ENCODE peak calls at places on chromosomes 5 and 9, in eight cellular contexts. C, Z, K, G, Y, A, E and M are unnamed samples. For H3K4me1, the result is how much of the 10 kb centered on the place peaks cover.

GRCh38 chr9:128702949-128703615 is 779 bp downstream of the PKN3 start:
- DNase-seq in Z (no peak), A (no peak), E (no peak), C (peak), G (peak), Y (no peak), K (no peak), M (peak)

GRCh38 chr5:67089200-67089725 is 107.3 kb downstream of the CD180 start:
- DNase-seq in K (no peak), G (peak), Y (no peak), E (peak), A (no peak), C (no peak), Z (no peak), M (peak)

GRCh38 chr9:72937545-72937944 is 15.3 kb downstream of the ALDH1A1 start:
- DNase-seq in K (no peak), E (no peak), C (no peak), A (no peak), Y (no peak), G (no peak), Z (no peak), M (no peak)

GRCh38 chr9:79977510-79978197 is 405.9 kb downstream of the TLE4 start:
- DNase-seq in Y (no peak), E (no peak), C (no peak), G (no peak), Z (no peak), A (no peak), K (no peak), M (no peak)

GRCh38 chr5:527646-528591 is 3.7 kb upstream of the SLC9A3 start:
- DNase-seq in Z (no peak), Y (no peak), A (no peak), C (peak), G (peak), K (peak), E (no peak), M (no peak)

GRCh38 chr9:100478192-100478591 is 5.2 kb downstream of the TMEFF1 start:
- DNase-seq in Z (no peak), A (no peak), Y (no peak), K (no peak), E (no peak), C (no peak), G (no peak), M (no peak)

GRCh38 chr9:5536684-5537083 is 26.4 kb downstream of the PDCD1LG2 start:
- DNase-seq in K (no peak), A (no peak), Y (no peak), Z (no peak), C (no peak), E (no peak), G (no peak), M (no peak)

GRCh38 chr5:78624992-78625391 is 23.6 kb downstream of the LHFPL2 start:
- DNase-seq in E (no peak), C (no peak), A (no peak), Y (no peak), K (no peak), Z (no peak), G (no peak), M (no peak)

GRCh38 chr5:147836439-147836838 is 5.0 kb upstream of the SPINK1 start:
- DNase-seq in E (no peak), A (no peak), Y (no peak), Z (no peak), C (no peak), G (no peak), K (no peak), M (no peak)

GRCh38 chr5:129460951-129461815 is 1.1 kb downstream of the ADAMTS19 start:
- DNase-seq in Y (peak), G (peak), Z (no peak), C (peak), A (no peak), K (peak), E (peak), M (peak)

GRCh38 chr9:120689860-120690259 is 24.4 kb downstream of the MEGF9 start:
- DNase-seq in Y (no peak), G (no peak), A (no peak), E (no peak), K (no peak), C (no peak), Z (no peak), M (peak)

GRCh38 chr5:8473827-8474568 is 605.0 kb downstream of the MTRR start:
- DNase-seq in Z (no peak), K (no peak), Y (no peak), E (no peak), C (peak), A (no peak), G (no peak), M (no peak)

GRCh38 chr5:36739751-36740221 is 133.4 kb downstream of the SLC1A3 start:
- DNase-seq in Y (peak), G (peak), K (peak), C (peak), A (peak), Z (peak), E (peak), M (peak)

GRCh38 chr5:174384509-174384947 is 339.0 kb downstream of the NSG2 start:
- DNase-seq in K (no peak), E (no peak), A (no peak), Z (no peak), C (no peak), Y (peak), G (peak), M (peak)

GRCh38 chr9:106962105-106962504 is 99.1 kb downstream of the ZNF462 start:
- DNase-seq in Y (no peak), G (no peak), A (no peak), Z (no peak), E (no peak), C (no peak), K (no peak), M (peak)
- TF ChIP-seq EZH2phosphoT487 in Y (no peak), G (no peak), A (no peak), Z (no peak), E (no peak), C (no peak), K (no peak), M (no peak)

GRCh38 chr9:99340281-99340680 is 118.2 kb downstream of the SEC61B start:
- DNase-seq in K (no peak), G (no peak), Z (no peak), Y (no peak), E (peak), A (no peak), C (no peak), M (no peak)

GRCh38 chr9:99336005-99336404 is 113.9 kb downstream of the SEC61B start:
- DNase-seq in Y (no peak), G (no peak), K (no peak), Z (no peak), C (peak), A (no peak), E (no peak), M (no peak)

GRCh38 chr9:99341686-99342085 is 119.6 kb downstream of the SEC61B start:
- DNase-seq in Z (no peak), K (no peak), C (no peak), Y (no peak), E (no peak), A (no peak), G (no peak), M (no peak)

GRCh38 chr9:99335280-99335679 is 113.2 kb downstream of the SEC61B start:
- DNase-seq in G (no peak), Y (no peak), A (no peak), K (no peak), Z (no peak), E (no peak), C (no peak), M (no peak)

GRCh38 chr9:99336531-99336930 is 114.4 kb downstream of the SEC61B start:
- DNase-seq in G (no peak), E (no peak), Z (no peak), C (no peak), K (no peak), Y (no peak), A (no peak), M (no peak)
- H3K4me2 ChIP-seq in G (no peak), E (no peak), Z (no peak), C (no peak), K (no peak), Y (no peak), A (no peak), M (no peak)

DNA sequence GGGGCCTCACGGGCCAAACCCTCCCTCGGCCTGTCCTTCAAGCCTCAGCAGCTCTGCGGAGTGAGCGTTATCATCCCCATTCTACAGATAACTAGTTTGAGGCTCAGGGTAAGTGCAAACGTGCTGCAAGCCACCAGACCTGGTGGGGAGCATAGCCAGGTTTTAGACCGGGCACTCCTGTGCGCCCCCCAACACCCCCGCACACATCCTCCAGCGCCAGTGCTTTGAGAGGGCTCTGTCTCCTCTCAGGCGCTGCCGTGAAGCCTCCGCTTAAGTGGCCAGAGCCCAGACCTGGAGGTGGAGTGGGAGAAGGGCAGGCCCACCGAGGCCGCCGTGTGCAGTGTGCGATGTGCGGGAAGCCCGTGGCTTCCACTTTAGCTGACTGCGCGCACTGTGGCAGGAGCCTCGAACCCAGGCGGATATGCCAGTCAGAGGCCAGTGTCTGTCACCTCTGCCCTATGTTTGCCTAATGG is 1.6 kb upstream of the MGAT1 start:
- DNase-seq in K (peak), E (no peak), C (no peak), Y (no peak), A (no peak), Z (no peak), G (no peak), M (no peak)
- H3K4me1 ChIP-seq in K (half or more), E (half or more), C (under half), Y (half or more), A (under half), Z (half or more), G (half or more), M (half or more)

GRCh38 chr5:132439521-132440206 is 50.9 kb downstream of the IRF1 start:
- DNase-seq in G (no peak), C (no peak), E (peak), Y (no peak), K (no peak), Z (no peak), A (no peak), M (peak)

GRCh38 chr5:132436936-132437335 is 53.6 kb downstream of the IRF1 start:
- DNase-seq in Z (no peak), A (no peak), G (no peak), E (no peak), C (no peak), Y (no peak), K (no peak), M (no peak)

GRCh38 chr5:132438931-132439330 is 51.6 kb downstream of the IRF1 start:
- DNase-seq in A (no peak), Z (no peak), E (no peak), Y (no peak), K (no peak), G (no peak), C (no peak), M (peak)

GRCh38 chr5:132435891-132436290 is 54.7 kb downstream of the IRF1 start:
- DNase-seq in A (no peak), Y (no peak), E (no peak), C (no peak), Z (no peak), G (no peak), K (no peak), M (no peak)

GRCh38 chr5:132437604-132438275 is 52.8 kb downstream of the IRF1 start:
- DNase-seq in Z (peak), A (no peak), G (no peak), K (peak), Y (peak), E (no peak), C (peak), M (peak)
- TF ChIP-seq EZH2phosphoT487 in Z (no peak), A (no peak), G (no peak), K (no peak), Y (no peak), E (no peak), C (no peak), M (no peak)